ENCODE peak calls at places on chromosome 18, in four cellular contexts. W is endodermal cell; Y is CD4-positive, alpha-beta memory T cell; H is thoracic aorta. X is an unnamed sample. For H3K4me1, the result is how much of the 10 kb centered on the place peaks cover.

GRCh38 chr18:79609021-79609461 is 70.6 kb upstream of the CTDP1 start:
- DNase-seq in W (no peak), H (no peak), Y (no peak), X (no peak)

GRCh38 chr18:22983175-22983574 is 50.0 kb downstream of the RBBP8 start:
- DNase-seq in H (no peak), Y (peak), W (no peak), X (peak)

GRCh38 chr18:70074091-70074490 is 126.4 kb upstream of the CD226 start:
- DNase-seq in Y (no peak), W (no peak), H (no peak), X (no peak)

GRCh38 chr18:5543036-5543671 is 643 bp downstream of the EPB41L3 start:
- DNase-seq in W (peak), Y (no peak), H (no peak), X (no peak)

GRCh38 chr18:3129053-3129864 is 90.5 kb downstream of the MYOM1 start:
- DNase-seq in H (peak), W (peak), Y (peak), X (peak)

GRCh38 chr18:68083131-68083530 is 566.6 kb upstream of the DSEL start:
- DNase-seq in W (no peak), Y (no peak), H (no peak), X (no peak)

GRCh38 chr18:58863539-58864145 is 1.0 kb upstream of the ZNF532 start:
- DNase-seq in Y (peak), W (peak), H (no peak), X (peak)

GRCh38 chr18:50707841-50708240 is 112.0 kb downstream of the MRO start:
- DNase-seq in H (no peak), Y (no peak), W (no peak), X (no peak)

GRCh38 chr18:13381907-13382682 is 163.5 kb downstream of the LDLRAD4 start:
- DNase-seq in H (peak), W (no peak), Y (peak), X (peak)

GRCh38 chr18:78423776-78424175 is 555.8 kb upstream of the SALL3 start:
- DNase-seq in W (peak), H (no peak), Y (no peak), X (peak)

GRCh38 chr18:13136689-13137040 is 81.9 kb upstream of the LDLRAD4 start:
- DNase-seq in W (peak), H (no peak), Y (no peak), X (peak)

GRCh38 chr18:51193621-51194287 is 3.7 kb downstream of the MEX3C start:
- DNase-seq in W (no peak), Y (no peak), H (no peak), X (peak)

GRCh38 chr18:74040459-74041332 is 106.9 kb downstream of the FBXO15 start:
- DNase-seq in Y (peak), H (no peak), W (peak), X (peak)

GRCh38 chr18:13672657-13673056 is 53.7 kb downstream of the FAM210A start:
- DNase-seq in W (no peak), H (no peak), Y (no peak), X (no peak)

GRCh38 chr18:6521804-6522418 is 107.2 kb upstream of the L3MBTL4 start:
- DNase-seq in W (peak), Y (no peak), H (no peak), X (peak)

GRCh38 chr18:41077076-41077475 is 878.0 kb upstream of the PIK3C3 start:
- DNase-seq in Y (no peak), W (no peak), H (no peak), X (no peak)

GRCh38 chr18:79625195-79625923 is 54.2 kb upstream of the CTDP1 start:
- DNase-seq in Y (no peak), H (no peak), W (no peak), X (peak)

GRCh38 chr18:44851806-44852205 is 171.1 kb downstream of the SETBP1 start:
- DNase-seq in Y (no peak), W (no peak), H (no peak), X (peak)

GRCh38 chr18:44849361-44849760 is 168.7 kb downstream of the SETBP1 start:
- DNase-seq in W (no peak), H (no peak), Y (no peak), X (no peak)

GRCh38 chr18:44848931-44849330 is 168.2 kb downstream of the SETBP1 start:
- DNase-seq in W (no peak), H (no peak), Y (no peak), X (no peak)

GRCh38 chr18:44852818-44853217 is 172.1 kb downstream of the SETBP1 start:
- DNase-seq in Y (no peak), H (no peak), W (no peak), X (no peak)

GRCh38 chr18:44852216-44852615 is 171.5 kb downstream of the SETBP1 start:
- DNase-seq in Y (no peak), W (no peak), H (no peak), X (no peak)
- H3K4me1 ChIP-seq in Y (under half), W (under half), H (under half), X (under half)

GRCh38 chr18:32455346-32455745 is 15.3 kb downstream of the GAREM1 start:
- DNase-seq in H (no peak), Y (no peak), W (no peak), X (no peak)
- H3K4me1 ChIP-seq in H (under half), Y (under half), W (under half), X (under half)

DNA sequence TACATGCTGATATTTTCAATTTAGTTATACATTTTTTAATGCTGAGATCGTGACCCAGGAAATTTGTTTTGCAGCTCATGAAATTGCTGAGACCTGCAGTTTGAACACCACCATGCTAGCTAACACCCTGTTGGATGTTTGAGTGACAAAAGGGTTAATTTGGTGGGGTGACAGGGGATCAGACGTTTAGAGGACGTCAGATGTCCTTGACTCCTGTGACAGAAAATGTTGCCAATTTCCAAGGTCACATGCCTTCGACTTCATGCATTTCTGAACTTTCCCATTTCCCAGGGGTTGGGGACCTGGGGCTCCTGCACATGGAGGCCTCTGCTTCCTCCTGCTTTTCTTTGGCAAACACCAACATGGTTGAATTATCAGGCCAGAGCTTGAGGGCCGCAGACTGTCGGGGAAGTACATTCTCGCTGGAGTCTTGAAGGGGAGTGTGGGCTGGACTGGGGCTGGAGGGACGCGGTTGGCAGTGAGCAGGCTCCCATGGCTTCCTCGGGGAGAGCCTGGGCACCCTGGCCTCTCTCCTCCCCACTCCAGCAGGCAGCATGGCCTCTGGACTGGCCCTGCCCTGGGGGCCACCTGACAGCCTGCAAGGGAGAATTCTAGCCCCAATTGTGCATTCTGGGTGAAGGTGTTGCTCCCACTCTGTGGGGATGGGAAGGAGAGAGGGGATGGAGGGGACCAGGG is 73.1 kb downstream of the CTIF start:
- DNase-seq in W (no peak), H (no peak), Y (no peak), X (no peak)
- H3K4me1 ChIP-seq in W (under half), H (half or more), Y (under half), X (under half)

DNA sequence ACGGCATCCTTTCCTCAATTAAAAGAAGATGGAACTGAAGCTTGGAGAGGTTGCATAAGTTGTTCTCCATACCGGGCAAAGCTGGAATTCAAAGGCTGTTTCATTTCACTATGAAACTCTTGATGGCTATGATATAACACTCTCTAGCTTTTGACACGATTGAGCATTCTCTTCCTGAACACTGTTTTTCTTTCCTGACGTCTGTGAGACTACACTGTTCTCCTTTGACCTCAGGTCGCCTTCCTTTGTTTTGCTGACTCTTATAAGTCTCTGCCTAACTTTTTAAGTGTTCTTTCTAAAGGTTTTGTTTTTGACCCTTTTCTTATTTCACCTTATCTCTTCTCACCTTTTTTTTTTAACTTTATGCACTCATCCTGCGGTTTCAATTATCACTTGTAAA is 261.8 kb upstream of the LINC00305 start:
- DNase-seq in W (no peak), H (no peak), Y (no peak), X (no peak)
- H3K4me1 ChIP-seq in W (under half), H (under half), Y (under half), X (under half)

DNA sequence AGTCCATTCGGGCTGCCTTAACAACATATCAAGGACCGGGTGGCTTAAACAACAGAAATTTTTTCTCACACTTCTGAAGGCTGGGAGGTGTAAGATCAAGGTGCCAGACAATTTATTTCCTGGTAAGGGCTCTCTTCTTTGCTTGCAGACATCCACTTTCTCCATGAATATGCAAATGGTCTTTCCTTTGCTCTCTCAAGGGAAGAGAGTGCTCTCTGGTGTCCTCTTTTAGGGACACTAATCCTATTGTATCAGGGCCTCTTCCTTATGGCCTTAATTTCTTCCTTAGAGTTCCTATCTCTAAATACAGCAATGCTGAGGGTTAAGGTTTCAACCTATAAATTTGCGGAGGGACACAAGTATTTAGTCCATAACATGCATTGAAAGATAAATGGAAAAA is 770.8 kb downstream of the DSC3 start:
- DNase-seq in Y (no peak), W (no peak), H (no peak), X (no peak)
- H3K4me1 ChIP-seq in Y (under half), W (under half), H (under half), X (under half)

DNA sequence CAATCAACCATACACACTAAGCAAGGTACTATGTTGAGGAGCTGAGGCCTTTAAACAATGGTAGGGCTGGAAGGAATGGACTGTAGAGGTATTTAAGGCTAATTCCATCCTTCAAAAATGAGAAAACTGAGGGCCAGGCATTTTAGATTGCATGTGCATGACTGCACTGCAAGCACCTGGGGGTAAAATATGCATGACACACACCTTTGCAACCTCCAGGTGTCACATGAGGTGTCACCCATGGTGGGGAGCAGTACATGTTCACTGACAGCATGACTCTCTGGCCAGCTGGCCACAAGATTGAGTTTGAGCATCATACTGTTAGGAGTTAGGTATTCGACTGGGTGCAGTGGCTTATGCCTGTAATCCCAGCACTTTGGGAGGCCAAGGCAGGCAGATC is 182.8 kb downstream of the ZBTB7C start:
- DNase-seq in W (no peak), Y (no peak), H (no peak), X (no peak)
- H3K4me1 ChIP-seq in W (under half), Y (under half), H (under half), X (under half)

GRCh38 chr18:9755603-9756002 is 47.5 kb downstream of the RAB31 start:
- DNase-seq in Y (no peak), W (peak), H (no peak), X (no peak)
- H3K4me1 ChIP-seq in Y (under half), W (under half), H (under half), X (under half)

X was measured in small intestine.